ENCODE peak calls at places on chromosomes 4 and X, in six cellular contexts. O is stimulated activated CD4-positive, alpha-beta T cell treated with anti-CD3 and anti-CD28 coated beads, TNF-alpha, amount 100 ng/mL, for 1 hour; M is lung; T is tibial nerve; D is activated CD4-positive, alpha-beta T cell treated with anti-CD3 and anti-CD28 coated beads, Interleukin-2, amount 50 U/mL, for 24 hours; H is cardiac muscle cell. Z is an unnamed sample.
A peak's percentile ranks its signal among the peaks of the same experiment; 100 is the strongest.

GRCh38 chr4:36399762-36400353 is 118.4 kb downstream of the DTHD1 start:
- DNase-seq in O (peak; percentile 36), M (no peak), T (no peak), D (no peak), H (peak; percentile 7), Z (no peak)

GRCh38 chrX:119698835-119699234 is 5.9 kb upstream of the SEPTIN6 start:
- DNase-seq in O (no peak), M (no peak), T (no peak), D (no peak), H (peak; percentile 79), Z (no peak)

GRCh38 chr4:126614456-126614855 is 1018.3 kb upstream of the INTU start:
- DNase-seq in O (no peak), M (no peak), T (no peak), D (no peak), H (no peak), Z (no peak)

GRCh38 chr4:98151145-98151929 is 8.1 kb upstream of the STPG2 start:
- DNase-seq in O (no peak), M (no peak), T (no peak), D (no peak), H (no peak), Z (no peak)

GRCh38 chr4:3775011-3775410 is 8.8 kb downstream of the ADRA2C start:
- DNase-seq in O (no peak), M (no peak), T (no peak), D (no peak), H (no peak), Z (no peak)

GRCh38 chr4:1318488-1319213 is 28.4 kb upstream of the UVSSA start:
- DNase-seq in O (no peak), M (no peak), T (no peak), D (no peak), H (no peak), Z (no peak)

GRCh38 chr4:19748911-19749473 is 502.7 kb upstream of the SLIT2 start:
- DNase-seq in O (no peak), M (peak; percentile 39), T (no peak), D (no peak), H (peak; percentile 30), Z (no peak)

GRCh38 chr4:118954246-118954645 is 65.6 kb downstream of the SYNPO2 start:
- DNase-seq in O (no peak), M (no peak), T (no peak), D (no peak), H (peak; percentile 67), Z (no peak)

GRCh38 chr4:48339642-48340041 is 1.7 kb upstream of the SLAIN2 start:
- DNase-seq in O (no peak), M (no peak), T (no peak), D (no peak), H (no peak), Z (no peak)

GRCh38 chr4:77695769-77696168 is 90.1 kb downstream of the CXCL13 start:
- DNase-seq in O (no peak), M (no peak), T (no peak), D (no peak), H (peak; percentile 95), Z (no peak)

GRCh38 chr4:150244600-150244999 is 166.4 kb downstream of the DCLK2 start:
- DNase-seq in O (no peak), M (no peak), T (no peak), D (no peak), H (peak; percentile 62), Z (no peak)

GRCh38 chr4:108426493-108426892 is 193.9 kb upstream of the RPL34 start:
- DNase-seq in O (no peak), M (no peak), T (no peak), D (no peak), H (peak; percentile 3), Z (no peak)

GRCh38 chrX:125203379-125203736 is 116.3 kb upstream of the TEX13C start:
- DNase-seq in O (no peak), M (no peak), T (no peak), D (no peak), H (no peak), Z (peak; percentile 57)

GRCh38 chrX:68083510-68083909 is 349.8 kb downstream of the OPHN1 start:
- DNase-seq in O (no peak), M (no peak), T (no peak), D (no peak), H (peak; percentile 68), Z (no peak)

GRCh38 chr4:89114100-89114499 is 2.8 kb downstream of the TIGD2 start:
- DNase-seq in O (no peak), M (no peak), T (no peak), D (no peak), H (no peak), Z (no peak)

GRCh38 chr4:75477201-75477600 is 37.0 kb downstream of the RCHY1 start:
- DNase-seq in O (no peak), M (no peak), T (no peak), D (no peak), H (peak; percentile 37), Z (no peak)

GRCh38 chr4:187016101-187016500 is 292.4 kb upstream of the FAT1 start:
- DNase-seq in O (no peak), M (no peak), T (no peak), D (no peak), H (no peak), Z (no peak)

GRCh38 chr4:111066887-111067286 is 444.0 kb upstream of the PITX2 start:
- DNase-seq in O (no peak), M (no peak), T (no peak), D (no peak), H (no peak), Z (no peak)

GRCh38 chr4:8342651-8343050 is 73.1 kb downstream of the HTRA3 start:
- DNase-seq in O (no peak), M (no peak), T (no peak), D (no peak), H (no peak), Z (peak; percentile 44)

GRCh38 chr4:180962268-180962667 is 1280.9 kb upstream of the TENM3 start:
- DNase-seq in O (no peak), M (no peak), T (no peak), D (no peak), H (no peak), Z (no peak)

GRCh38 chr4:663046-663437 is 11.0 kb downstream of the ATP5ME start:
- DNase-seq in O (no peak), M (no peak), T (no peak), D (no peak), H (no peak), Z (no peak)

GRCh38 chr4:15774020-15774420 is 4.1 kb upstream of the CD38 start:
- DNase-seq in O (no peak), M (peak; percentile 63), T (no peak), D (no peak), H (no peak), Z (no peak)

GRCh38 chr4:124427095-124427767 is 285.3 kb downstream of the ANKRD50 start:
- DNase-seq in O (no peak), M (peak; percentile 34), T (no peak), D (no peak), H (peak; percentile 29), Z (peak; percentile 51)